ENCODE peak calls at places on chromosomes 6 and 20, in six cellular contexts. A is prostate gland, U is lower lobe of right lung, X is esophagus muscularis mucosa, M is hepatocyte, E is HepG2. J is an unnamed sample.

GRCh38 chr6:19465240-19465639 is 371.9 kb upstream of the ID4 start:
- DNase-seq in A (no peak), U (no peak), X (no peak), M (no peak), E (no peak), J (no peak)

GRCh38 chr6:61586934-61587537 is 699.0 kb downstream of the KHDRBS2 start:
- DNase-seq in A (no peak), U (no peak), X (no peak), M (no peak), E (no peak), J (no peak)

GRCh38 chr6:3585320-3585935 is 128.6 kb upstream of the SLC22A23 start:
- DNase-seq in A (no peak), U (no peak), X (no peak), M (no peak), E (no peak), J (no peak)

GRCh38 chr6:109075934-109076333 is 18.7 kb downstream of the SESN1 start:
- DNase-seq in A (no peak), U (no peak), X (no peak), M (no peak), E (no peak), J (no peak)

GRCh38 chr6:87755697-87756671 is 54.0 kb upstream of the AKIRIN2 start:
- DNase-seq in A (no peak), U (no peak), X (no peak), M (no peak), E (no peak), J (no peak)

GRCh38 chr6:89400050-89400449 is 12.0 kb downstream of the RRAGD start:
- DNase-seq in A (no peak), U (no peak), X (no peak), M (no peak), E (no peak), J (no peak)

GRCh38 chr6:44359973-44360372 is 17.5 kb downstream of the SPATS1 start:
- DNase-seq in A (no peak), U (no peak), X (no peak), M (no peak), E (no peak), J (no peak)

GRCh38 chr20:50283922-50284810 is 93.5 kb downstream of the CEBPB start:
- DNase-seq in A (peak), U (peak), X (no peak), M (peak), E (peak), J (peak)

GRCh38 chr20:23160536-23161243 is 74.6 kb upstream of the CD93 start:
- DNase-seq in A (no peak), U (no peak), X (peak), M (no peak), E (no peak), J (no peak)

GRCh38 chr6:5422321-5422915 is 161.1 kb downstream of the FARS2 start:
- DNase-seq in A (peak), U (no peak), X (no peak), M (peak), E (peak), J (no peak)

GRCh38 chr6:135880066-135880972 is 28.8 kb downstream of the PDE7B start:
- DNase-seq in A (no peak), U (no peak), X (no peak), M (no peak), E (no peak), J (no peak)

GRCh38 chr20:57090590-57091560 is 175.6 kb downstream of the BMP7 start:
- DNase-seq in A (no peak), U (peak), X (no peak), M (no peak), E (no peak), J (no peak)

GRCh38 chr6:95420792-95421191 is 156.5 kb upstream of the MANEA start:
- DNase-seq in A (no peak), U (no peak), X (no peak), M (no peak), E (no peak), J (no peak)

GRCh38 chr6:152313542-152314482 is 323.4 kb downstream of the SYNE1 start:
- DNase-seq in A (no peak), U (no peak), X (peak), M (peak), E (peak), J (no peak)

GRCh38 chr6:116971959-116972358 is 94.9 kb downstream of the RFX6 start:
- DNase-seq in A (no peak), U (no peak), X (no peak), M (peak), E (peak), J (no peak)

GRCh38 chr6:34610819-34611477 is 54.8 kb upstream of the SPDEF start:
- DNase-seq in A (no peak), U (no peak), X (no peak), M (peak), E (peak), J (no peak)

GRCh38 chr6:36326351-36326995 is 10.2 kb downstream of the BNIP5 start:
- DNase-seq in A (no peak), U (no peak), X (no peak), M (peak), E (no peak), J (no peak)

GRCh38 chr6:122753688-122754056 is 25.8 kb upstream of the FABP7 start:
- DNase-seq in A (no peak), U (no peak), X (no peak), M (no peak), E (no peak), J (no peak)

GRCh38 chr6:138656278-138656803 is 117.2 kb upstream of the CCDC28A start:
- DNase-seq in A (no peak), U (no peak), X (no peak), M (no peak), E (no peak), J (no peak)

GRCh38 chr6:158941246-158941645 is 58.8 kb downstream of the RSPH3 start:
- DNase-seq in A (no peak), U (no peak), X (no peak), M (no peak), E (no peak), J (no peak)

GRCh38 chr6:144416773-144417172 is 131.6 kb downstream of the UTRN start:
- DNase-seq in A (no peak), U (no peak), X (no peak), M (no peak), E (no peak), J (no peak)

GRCh38 chr20:34022154-34022842 is 28.6 kb downstream of the RALY start:
- DNase-seq in A (no peak), U (no peak), X (no peak), M (peak), E (peak), J (no peak)

GRCh38 chr20:50919567-50919966 is 11.7 kb downstream of the ADNP start:
- DNase-seq in A (peak), U (peak), X (no peak), M (peak), E (no peak), J (no peak)

GRCh38 chr6:116278853-116279231 is 888 bp downstream of the TSPYL1 start:
- DNase-seq in A (peak), U (no peak), X (no peak), M (no peak), E (peak), J (peak)

GRCh38 chr6:139698526-139699182 is 324.2 kb upstream of the CITED2 start:
- DNase-seq in A (no peak), U (no peak), X (no peak), M (peak), E (no peak), J (peak)

GRCh38 chr6:13273931-13274706 is 54.2 kb downstream of the TBC1D7 start:
- DNase-seq in A (no peak), U (peak), X (no peak), M (no peak), E (no peak), J (peak)

GRCh38 chr20:2757001-2757400 is 43.4 kb downstream of the CPXM1 start:
- DNase-seq in A (no peak), U (no peak), X (no peak), M (no peak), E (no peak), J (no peak)

GRCh38 chr6:154352898-154353585 is 3.6 kb downstream of the IPCEF1 start:
- DNase-seq in A (no peak), U (no peak), X (no peak), M (no peak), E (no peak), J (no peak)

GRCh38 chr6:154358019-154358545 is 1.5 kb upstream of the IPCEF1 start:
- DNase-seq in A (no peak), U (no peak), X (no peak), M (no peak), E (no peak), J (no peak)

GRCh38 chr6:154356118-154356517 is 485 bp downstream of the IPCEF1 start:
- DNase-seq in A (no peak), U (no peak), X (no peak), M (no peak), E (no peak), J (no peak)

GRCh38 chr6:154356690-154357089 is at the start of gene IPCEF1:
- DNase-seq in A (no peak), U (no peak), X (no peak), M (no peak), E (no peak), J (no peak)

DNA sequence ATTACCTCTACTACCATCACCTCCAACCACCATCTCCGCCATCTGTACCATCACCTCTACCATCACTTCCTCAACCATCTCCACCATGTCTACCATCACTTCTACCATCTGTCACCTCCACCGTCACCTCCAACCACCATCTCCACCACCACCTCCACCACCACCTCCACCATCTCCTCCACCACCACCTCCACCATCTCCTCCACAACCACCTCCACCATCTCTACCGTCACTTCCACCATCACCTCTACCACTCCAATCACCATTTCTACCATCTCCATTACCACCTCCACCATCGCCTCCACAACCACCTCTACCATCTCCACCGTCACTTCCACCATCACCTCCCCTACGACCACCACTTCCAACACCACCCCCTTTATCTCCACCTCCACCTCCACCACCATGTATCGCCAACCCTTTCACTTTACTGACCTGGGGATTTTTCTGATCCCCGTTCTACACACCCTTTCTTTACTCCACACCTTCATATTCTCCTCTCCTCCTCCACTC is 2.3 kb downstream of the IPCEF1 start:
- DNase-seq in A (no peak), U (no peak), X (no peak), M (no peak), E (no peak), J (no peak)
- H3K27ac ChIP-seq in A (no peak), U (no peak), X (no peak), M (no peak), E (no peak), J (no peak)

GRCh38 chr6:29965873-29966601 is 23.7 kb downstream of the HLA-A start:
- DNase-seq in A (peak), U (peak), X (no peak), M (peak), E (peak), J (peak)

GRCh38 chr6:29968905-29969304 is 26.6 kb downstream of the HLA-A start:
- DNase-seq in A (no peak), U (no peak), X (no peak), M (no peak), E (no peak), J (no peak)

GRCh38 chr6:29964904-29965872 is 22.9 kb downstream of the HLA-A start:
- DNase-seq in A (peak), U (peak), X (peak), M (peak), E (peak), J (peak)

GRCh38 chr6:29968130-29968529 is 25.8 kb downstream of the HLA-A start:
- DNase-seq in A (no peak), U (no peak), X (no peak), M (no peak), E (peak), J (no peak)

GRCh38 chr6:29967379-29968010 is 25.2 kb downstream of the HLA-A start:
- DNase-seq in A (no peak), U (no peak), X (no peak), M (peak), E (peak), J (no peak)
- TF ChIP-seq CTCF in A (no peak), U (no peak), X (no peak), M (peak), E (no peak), J (no peak)

DNA sequence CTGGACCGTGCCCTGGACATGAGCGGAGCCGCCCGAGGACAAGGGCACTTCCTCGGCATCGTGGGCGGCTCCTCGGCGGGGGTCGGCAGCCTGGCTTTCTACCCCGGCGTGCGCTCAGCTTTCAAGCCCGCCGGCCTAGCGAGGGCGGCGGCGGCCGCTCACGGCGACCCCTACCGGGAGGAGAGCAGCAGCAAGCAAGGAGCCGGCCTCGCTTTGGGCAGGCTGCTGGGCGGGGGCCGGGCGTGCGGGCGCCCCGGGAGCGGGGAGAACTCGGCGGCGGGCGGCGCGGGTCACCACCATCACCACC is 6.7 kb downstream of the PRDM13 start:
- DNase-seq in A (no peak), U (peak), X (no peak), M (peak), E (no peak), J (no peak)
- H3K4me3 ChIP-seq in A (peak), U (peak), X (peak), M (peak), E (no peak), J (peak)

DNA sequence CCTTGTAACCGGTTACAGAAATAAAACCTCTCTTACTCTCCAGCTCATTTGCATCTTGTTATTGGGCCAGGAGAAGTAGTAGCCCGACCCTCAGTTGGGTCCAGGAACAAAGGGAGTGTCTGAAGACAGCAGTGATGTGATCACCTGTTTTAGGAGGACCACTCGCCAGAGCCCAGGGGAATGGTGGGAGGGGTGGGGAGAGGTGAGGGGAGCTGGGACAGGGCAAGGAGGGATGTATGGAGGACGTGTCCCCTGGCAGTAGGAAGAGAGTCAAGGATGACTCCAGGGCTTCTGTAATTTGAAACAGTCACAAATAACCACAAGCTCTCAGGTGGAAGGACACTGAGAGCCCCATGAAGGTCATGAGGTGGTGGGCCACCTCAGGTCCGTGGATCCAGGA is 1.4 kb upstream of the PCMTD2 start:
- DNase-seq in A (no peak), U (no peak), X (no peak), M (no peak), E (no peak), J (peak)
- H3K27ac ChIP-seq in A (no peak), U (no peak), X (no peak), M (no peak), E (no peak), J (no peak)

GRCh38 chr20:63497138-63497945 is 1.5 kb downstream of the EEF1A2 start:
- DNase-seq in A (no peak), U (no peak), X (no peak), M (no peak), E (no peak), J (no peak)

GRCh38 chr20:63500151-63500901 is 1.4 kb upstream of the EEF1A2 start:
- DNase-seq in A (no peak), U (no peak), X (no peak), M (no peak), E (no peak), J (no peak)

GRCh38 chr20:63497946-63498935 is 642 bp downstream of the EEF1A2 start:
- DNase-seq in A (no peak), U (no peak), X (no peak), M (peak), E (no peak), J (no peak)

GRCh38 chr20:63499333-63499969 is 568 bp upstream of the EEF1A2 start:
- DNase-seq in A (no peak), U (no peak), X (no peak), M (no peak), E (no peak), J (no peak)

GRCh38 chr20:63498950-63499332 is at the start of gene EEF1A2:
- DNase-seq in A (no peak), U (no peak), X (no peak), M (peak), E (no peak), J (no peak)
- TF ChIP-seq CTCF in A (no peak), U (no peak), X (no peak), M (peak), E (peak), J (no peak)

GRCh38 chr6:137311940-137312339 is 92.8 kb upstream of the IFNGR1 start:
- DNase-seq in A (no peak), U (no peak), X (no peak), M (no peak), E (no peak), J (no peak)

GRCh38 chr6:137313211-137313610 is 94.0 kb upstream of the IFNGR1 start:
- DNase-seq in A (no peak), U (no peak), X (no peak), M (no peak), E (no peak), J (no peak)

GRCh38 chr6:137315081-137315480 is 95.9 kb upstream of the IFNGR1 start:
- DNase-seq in A (no peak), U (no peak), X (no peak), M (no peak), E (peak), J (no peak)

GRCh38 chr6:137316626-137317025 is 97.4 kb upstream of the IFNGR1 start:
- DNase-seq in A (no peak), U (no peak), X (no peak), M (no peak), E (no peak), J (no peak)

GRCh38 chr6:137313928-137314855 is 95.0 kb upstream of the IFNGR1 start:
- DNase-seq in A (peak), U (peak), X (no peak), M (peak), E (peak), J (peak)
- H3K4me3 ChIP-seq in A (no peak), U (peak), X (peak), M (no peak), E (no peak), J (peak)

DNA sequence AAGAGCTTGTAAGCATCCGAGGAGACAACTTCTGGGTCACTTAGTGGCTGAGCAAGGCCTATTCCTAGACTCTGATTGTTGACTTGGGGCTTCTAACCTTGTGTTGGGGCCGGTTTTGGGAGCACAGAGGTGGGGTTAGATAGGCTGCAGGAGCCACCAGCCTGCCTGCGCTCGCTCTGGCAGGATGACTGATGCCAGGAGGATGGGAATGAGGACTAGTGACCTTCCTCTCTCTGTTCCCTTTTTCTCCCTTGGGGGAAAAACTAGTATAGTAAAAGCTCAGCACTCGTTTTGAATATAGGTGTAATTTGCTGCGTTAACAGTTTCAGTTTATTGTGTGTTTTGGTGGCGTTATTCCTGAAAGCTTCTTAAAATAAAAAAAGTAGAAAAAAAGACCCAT is 141.5 kb downstream of the ARID1B start:
- DNase-seq in A (no peak), U (no peak), X (no peak), M (no peak), E (no peak), J (no peak)
- H3K27ac ChIP-seq in A (no peak), U (no peak), X (no peak), M (no peak), E (no peak), J (peak)

DNA sequence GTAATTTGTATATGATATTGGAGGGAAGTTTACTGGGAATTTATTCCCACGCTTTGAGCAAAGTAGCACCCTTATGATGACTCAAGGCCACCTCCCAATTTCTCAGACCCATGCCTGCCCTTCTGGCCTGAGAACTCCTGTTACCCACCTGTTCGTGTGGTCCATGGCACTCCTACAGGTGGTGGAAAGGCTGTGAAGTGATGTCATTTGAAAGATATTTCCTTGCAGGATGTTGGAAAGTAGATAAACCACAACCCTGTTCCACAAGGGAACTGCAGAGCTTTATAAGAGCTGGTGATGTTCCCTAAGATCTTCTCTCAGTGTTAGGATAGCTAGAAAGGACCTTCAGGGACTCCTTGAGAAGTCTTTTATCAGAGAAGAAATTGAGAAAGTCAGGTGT is 70.5 kb downstream of the ADGRG6 start:
- DNase-seq in A (no peak), U (no peak), X (no peak), M (peak), E (no peak), J (no peak)
- TF ChIP-seq CTCF in A (no peak), U (no peak), X (no peak), M (no peak), E (no peak), J (no peak)